ENCODE peak calls at places on chromosomes 3 and 15, in eight cellular contexts. Q is posterior cingulate gyrus; V is tibial artery; Z is effector CD4-positive, alpha-beta T cell; F is CD8-positive, alpha-beta memory T cell; J is breast epithelium; G is progenitor cell of endocrine pancreas; N is activated CD8-positive, alpha-beta memory T cell treated with anti-CD3 and anti-CD28 coated beads, Interleukin-2, amount 50 U/mL, for 4 hours. O is an unnamed sample.

GRCh38 chr15:80674245-80674614 is 20.9 kb upstream of the ABHD17C start:
- DNase-seq in Q (no peak), V (no peak), Z (no peak), F (no peak), J (no peak), G (no peak), N (no peak), O (no peak)

GRCh38 chr3:133821767-133822638 is 16.4 kb downstream of the SRPRB start:
- DNase-seq in Q (peak; percentile 39), V (peak; percentile 71), Z (no peak), F (no peak), J (no peak), G (no peak), N (no peak), O (no peak)

GRCh38 chr15:63366451-63366850 is 15.2 kb downstream of the CA12 start:
- DNase-seq in Q (no peak), V (no peak), Z (no peak), F (no peak), J (no peak), G (no peak), N (no peak), O (no peak)

GRCh38 chr3:43296565-43296964 is 10.2 kb downstream of the SNRK start:
- DNase-seq in Q (no peak), V (no peak), Z (peak; percentile 53), F (peak; percentile 84), J (no peak), G (no peak), N (peak; percentile 57), O (no peak)

GRCh38 chr3:34364345-34364744 is 565.9 kb downstream of the PDCD6IP start:
- DNase-seq in Q (no peak), V (no peak), Z (no peak), F (no peak), J (no peak), G (no peak), N (no peak), O (no peak)

GRCh38 chr3:190546881-190547510 is 33.1 kb downstream of the IL1RAP start:
- DNase-seq in Q (no peak), V (no peak), Z (no peak), F (no peak), J (no peak), G (no peak), N (no peak), O (no peak)

GRCh38 chr3:103410231-103410630 is 975.4 kb downstream of the ZPLD1 start:
- DNase-seq in Q (no peak), V (no peak), Z (no peak), F (no peak), J (no peak), G (no peak), N (no peak), O (no peak)

GRCh38 chr3:76044601-76045600 is 259.6 kb upstream of the ZNF717 start:
- DNase-seq in Q (peak; percentile 33), V (no peak), Z (no peak), F (no peak), J (no peak), G (peak; percentile 11), N (no peak), O (peak; percentile 43)

GRCh38 chr3:113275876-113276580 is 64.7 kb downstream of the BOC start:
- DNase-seq in Q (no peak), V (peak; percentile 82), Z (no peak), F (no peak), J (peak; percentile 49), G (no peak), N (no peak), O (no peak)

GRCh38 chr3:10074666-10075065 is 33.4 kb downstream of the FANCD2OS start:
- DNase-seq in Q (no peak), V (no peak), Z (no peak), F (no peak), J (no peak), G (no peak), N (no peak), O (no peak)

GRCh38 chr3:50138266-50139230 is 16.6 kb upstream of the SEMA3F start:
- DNase-seq in Q (no peak), V (no peak), Z (no peak), F (no peak), J (no peak), G (no peak), N (no peak), O (no peak)

GRCh38 chr3:8095724-8096123 is 405.9 kb upstream of the LMCD1 start:
- DNase-seq in Q (no peak), V (no peak), Z (no peak), F (no peak), J (no peak), G (no peak), N (no peak), O (no peak)